ENCODE peak calls at places on chromosome 16, in five cellular contexts. One of them, this sample, is unnamed. For H3K4me1, the result is how much of the 10 kb centered on the place peaks cover.

GRCh38 chr16:15701975-15702970 is 52.2 kb downstream of the NDE1 start:
- DNase-seq in tibial artery: no peak
- DNase-seq in H9: no peak
- DNase-seq in left ventricle myocardium inferior: no peak
- DNase-seq in GM23338: no peak
- DNase-seq in this sample: no peak

GRCh38 chr16:31216552-31217530 is at the start of gene PYDC1:
- DNase-seq in tibial artery: no peak
- DNase-seq in H9: peak
- DNase-seq in left ventricle myocardium inferior: no peak
- DNase-seq in GM23338: peak
- DNase-seq in this sample: no peak

GRCh38 chr16:24668481-24669001 is 60.9 kb upstream of the TNRC6A start:
- DNase-seq in tibial artery: peak
- DNase-seq in left ventricle myocardium inferior: no peak
- DNase-seq in H9: no peak
- DNase-seq in GM23338: no peak
- DNase-seq in this sample: no peak

GRCh38 chr16:168424-168823 is 2.6 kb downstream of the HBM start:
- DNase-seq in tibial artery: no peak
- DNase-seq in left ventricle myocardium inferior: no peak
- DNase-seq in GM23338: no peak
- DNase-seq in H9: no peak
- DNase-seq in this sample: no peak

GRCh38 chr16:47586121-47586520 is 125.0 kb downstream of the PHKB start:
- DNase-seq in left ventricle myocardium inferior: no peak
- DNase-seq in GM23338: no peak
- DNase-seq in H9: no peak
- DNase-seq in tibial artery: no peak
- DNase-seq in this sample: no peak

GRCh38 chr16:22232277-22233049 is 26.4 kb downstream of the EEF2K start:
- DNase-seq in GM23338: no peak
- DNase-seq in tibial artery: no peak
- DNase-seq in H9: no peak
- DNase-seq in left ventricle myocardium inferior: no peak
- DNase-seq in this sample: no peak

GRCh38 chr16:22373662-22374310 is 633 bp downstream of the CDR2 start:
- DNase-seq in H9: peak
- DNase-seq in left ventricle myocardium inferior: peak
- DNase-seq in tibial artery: peak
- DNase-seq in GM23338: peak
- DNase-seq in this sample: peak

GRCh38 chr16:31138621-31139578 is 3.4 kb upstream of the PRSS8 start:
- DNase-seq in GM23338: peak
- DNase-seq in left ventricle myocardium inferior: peak
- DNase-seq in H9: peak
- DNase-seq in tibial artery: no peak
- DNase-seq in this sample: peak

GRCh38 chr16:88924834-88925539 is 52.0 kb downstream of the CBFA2T3 start:
- DNase-seq in tibial artery: no peak
- DNase-seq in H9: peak
- DNase-seq in left ventricle myocardium inferior: no peak
- DNase-seq in GM23338: peak
- DNase-seq in this sample: no peak

GRCh38 chr16:19517424-19518089 is 4.3 kb downstream of the GDE1 start:
- DNase-seq in left ventricle myocardium inferior: no peak
- DNase-seq in tibial artery: no peak
- DNase-seq in GM23338: no peak
- DNase-seq in H9: no peak
- DNase-seq in this sample: no peak

GRCh38 chr16:9102379-9102778 is 10.9 kb downstream of the HAPSTR1 start:
- DNase-seq in GM23338: no peak
- DNase-seq in H9: no peak
- DNase-seq in tibial artery: no peak
- DNase-seq in left ventricle myocardium inferior: no peak
- DNase-seq in this sample: no peak

GRCh38 chr16:7597677-7598076 is 265.0 kb downstream of the RBFOX1 start:
- DNase-seq in tibial artery: no peak
- DNase-seq in left ventricle myocardium inferior: no peak
- DNase-seq in GM23338: no peak
- DNase-seq in H9: no peak
- DNase-seq in this sample: no peak

GRCh38 chr16:27228621-27229501 is 25.5 kb downstream of the KDM8 start:
- DNase-seq in tibial artery: no peak
- DNase-seq in left ventricle myocardium inferior: peak
- DNase-seq in GM23338: no peak
- DNase-seq in H9: no peak
- DNase-seq in this sample: peak

GRCh38 chr16:27229891-27230470 is 26.7 kb downstream of the KDM8 start:
- DNase-seq in GM23338: no peak
- DNase-seq in left ventricle myocardium inferior: no peak
- DNase-seq in tibial artery: no peak
- DNase-seq in H9: no peak
- DNase-seq in this sample: no peak

GRCh38 chr16:27232061-27232841 is 28.9 kb downstream of the KDM8 start:
- DNase-seq in left ventricle myocardium inferior: no peak
- DNase-seq in tibial artery: peak
- DNase-seq in H9: no peak
- DNase-seq in GM23338: no peak
- DNase-seq in this sample: no peak

GRCh38 chr16:27231692-27232060 is 28.4 kb downstream of the KDM8 start:
- DNase-seq in GM23338: no peak
- DNase-seq in left ventricle myocardium inferior: no peak
- DNase-seq in H9: no peak
- DNase-seq in tibial artery: peak
- DNase-seq in this sample: no peak

GRCh38 chr16:27230562-27230991 is 27.3 kb downstream of the KDM8 start:
- DNase-seq in GM23338: peak
- DNase-seq in tibial artery: no peak
- DNase-seq in left ventricle myocardium inferior: no peak
- DNase-seq in H9: no peak
- DNase-seq in this sample: no peak
- H3K4me1 ChIP-seq in GM23338: under half
- H3K4me1 ChIP-seq in tibial artery: under half
- H3K4me1 ChIP-seq in left ventricle myocardium inferior: under half
- H3K4me1 ChIP-seq in H9: under half
- H3K4me1 ChIP-seq in this sample: under half

GRCh38 chr16:50270510-50271147 is 4.3 kb downstream of the ADCY7 start:
- DNase-seq in GM23338: no peak
- DNase-seq in left ventricle myocardium inferior: no peak
- DNase-seq in tibial artery: peak
- DNase-seq in H9: no peak
- DNase-seq in this sample: no peak
- H3K27ac ChIP-seq in GM23338: no peak
- H3K27ac ChIP-seq in left ventricle myocardium inferior: no peak
- H3K27ac ChIP-seq in tibial artery: no peak
- H3K27ac ChIP-seq in H9: no peak
- H3K27ac ChIP-seq in this sample: no peak

GRCh38 chr16:67246945-67247697 is at the start of gene FHOD1:
- DNase-seq in H9: peak
- DNase-seq in GM23338: peak
- DNase-seq in tibial artery: peak
- DNase-seq in left ventricle myocardium inferior: peak
- DNase-seq in this sample: peak
- H3K4me1 ChIP-seq in H9: under half
- H3K4me1 ChIP-seq in GM23338: under half
- H3K4me1 ChIP-seq in tibial artery: half or more
- H3K4me1 ChIP-seq in left ventricle myocardium inferior: half or more
- H3K4me1 ChIP-seq in this sample: half or more

DNA sequence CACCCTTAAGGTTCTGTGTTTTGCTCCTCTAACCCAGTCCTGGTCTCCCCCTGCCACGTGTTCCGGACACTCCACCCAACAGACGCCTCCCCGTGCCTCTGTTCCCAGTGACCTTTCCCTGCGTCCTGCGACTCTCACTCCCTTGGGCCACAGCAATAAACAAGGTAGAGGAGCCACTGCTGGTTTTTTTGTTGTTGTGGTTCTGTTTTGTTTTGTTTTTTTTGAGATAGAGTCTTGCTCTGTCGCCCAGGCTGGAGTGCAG is 3.7 kb upstream of the NPW start:
- DNase-seq in tibial artery: no peak
- DNase-seq in H9: no peak
- DNase-seq in GM23338: no peak
- DNase-seq in left ventricle myocardium inferior: no peak
- DNase-seq in this sample: no peak
- H3K27ac ChIP-seq in tibial artery: no peak
- H3K27ac ChIP-seq in H9: no peak
- H3K27ac ChIP-seq in GM23338: no peak
- H3K27ac ChIP-seq in left ventricle myocardium inferior: no peak
- H3K27ac ChIP-seq in this sample: no peak

GRCh38 chr16:84967828-84968227 is 43.5 kb downstream of the ZDHHC7 start:
- DNase-seq in left ventricle myocardium inferior: no peak
- DNase-seq in H9: no peak
- DNase-seq in GM23338: no peak
- DNase-seq in tibial artery: no peak
- DNase-seq in this sample: no peak
- H3K4me1 ChIP-seq in left ventricle myocardium inferior: under half
- H3K4me1 ChIP-seq in H9: under half
- H3K4me1 ChIP-seq in GM23338: under half
- H3K4me1 ChIP-seq in tibial artery: under half
- H3K4me1 ChIP-seq in this sample: under half

This sample was measured in gastrocnemius medialis.